ENCODE peak calls at places on chromosomes 1 and 21, in seven cellular contexts. L is brain microvascular endothelial cell, N is tibial nerve, A is MG63, E is neural progenitor cell, F is cardiac muscle cell, I is LNCaP clone FGC. U is an unnamed sample.
A peak's percentile ranks its signal among the peaks of the same experiment; 100 is the strongest.

GRCh38 chr21:38984568-38984967 is 178.8 kb downstream of the ETS2 start:
- DNase-seq in E (no peak), I (no peak), L (no peak), N (no peak), F (peak; percentile 54), A (no peak), U (peak; percentile 75)

GRCh38 chr21:30168086-30168485 is 1.5 kb upstream of the CLDN17 start:
- DNase-seq in A (no peak), L (no peak), N (no peak), E (no peak), I (no peak), F (no peak), U (no peak)

GRCh38 chr1:68276448-68276847 is 44.1 kb upstream of the WLS start:
- DNase-seq in A (no peak), I (no peak), L (no peak), N (no peak), E (no peak), F (no peak), U (no peak)

GRCh38 chr1:40477680-40478057 is 579 bp downstream of the ZFP69 start:
- DNase-seq in F (peak; percentile 23), L (peak; percentile 2), A (peak; percentile 4), N (peak; percentile 4), E (no peak), I (no peak), U (peak; percentile 28)

GRCh38 chr1:147620543-147620942 is 49.8 kb downstream of the ACP6 start:
- DNase-seq in F (peak; percentile 29), N (no peak), I (no peak), E (no peak), L (no peak), A (no peak), U (no peak)

GRCh38 chr1:207981976-207982375 is 71.1 kb upstream of the CD34 start:
- DNase-seq in L (no peak), N (no peak), A (peak; percentile 24), I (no peak), F (peak; percentile 33), E (peak; percentile 68), U (no peak)

GRCh38 chr1:16342331-16343062 is 9.8 kb downstream of the FBXO42 start:
- DNase-seq in E (no peak), N (no peak), L (no peak), F (no peak), A (no peak), I (no peak), U (no peak)

GRCh38 chr1:195849180-195849579 is 759.1 kb downstream of the KCNT2 start:
- DNase-seq in L (no peak), E (no peak), A (no peak), N (no peak), I (no peak), F (no peak), U (no peak)

GRCh38 chr1:211695135-211695816 is 19.9 kb upstream of the NEK2 start:
- DNase-seq in L (no peak), E (peak; percentile 11), N (no peak), A (no peak), I (no peak), F (peak; percentile 45), U (no peak)

GRCh38 chr1:55213885-55214213 is 1.3 kb downstream of the USP24 start:
- DNase-seq in N (no peak), I (no peak), E (peak; percentile 26), A (peak; percentile 27), L (no peak), F (no peak), U (no peak)

GRCh38 chr1:55211909-55212308 is 3.3 kb downstream of the USP24 start:
- DNase-seq in N (no peak), E (no peak), I (no peak), A (no peak), L (no peak), F (no peak), U (no peak)

GRCh38 chr1:55211456-55211855 is 3.7 kb downstream of the USP24 start:
- DNase-seq in A (no peak), F (no peak), N (no peak), I (no peak), E (no peak), L (no peak), U (no peak)

GRCh38 chr1:55213029-55213884 is 1.9 kb downstream of the USP24 start:
- DNase-seq in E (no peak), A (no peak), F (no peak), N (no peak), L (no peak), I (no peak), U (no peak)

GRCh38 chr1:55212349-55213028 is 2.7 kb downstream of the USP24 start:
- DNase-seq in A (no peak), N (no peak), F (no peak), L (no peak), I (no peak), E (no peak), U (no peak)
- H3K4me3 ChIP-seq in A (no peak overlapping the region), N (peak overlapping the region; percentile 96), F (peak overlapping the region; percentile 61), L (no peak overlapping the region), I (no peak overlapping the region), E (peak overlapping the region; percentile 79), U (peak overlapping the region; percentile 83)

DNA sequence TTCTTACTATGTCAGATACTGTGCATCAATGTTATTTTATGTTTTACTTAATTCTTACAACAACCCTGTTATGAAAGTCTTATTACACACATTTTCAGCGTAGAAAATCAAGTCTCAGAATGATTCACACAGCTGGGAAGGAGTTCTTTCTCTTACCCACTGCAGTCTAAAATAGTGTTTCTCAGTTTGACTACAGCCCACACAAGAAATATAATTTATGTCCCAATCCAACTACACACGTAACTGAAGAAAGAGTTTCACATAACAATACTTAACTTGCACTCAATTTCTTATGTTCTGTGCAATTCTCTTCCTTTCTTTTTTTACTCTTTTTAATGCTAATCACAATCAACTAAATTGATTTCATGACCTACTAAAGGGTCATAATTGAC is 252.8 kb upstream of the ADGRL2 start:
- DNase-seq in N (no peak), L (no peak), E (no peak), F (peak; percentile 33), I (no peak), A (no peak), U (peak; percentile 23)
- H3K4me3 ChIP-seq in N (no peak overlapping the region), L (no peak overlapping the region), E (no peak overlapping the region), F (no peak overlapping the region), I (no peak overlapping the region), A (no peak overlapping the region), U (no peak overlapping the region)

DNA sequence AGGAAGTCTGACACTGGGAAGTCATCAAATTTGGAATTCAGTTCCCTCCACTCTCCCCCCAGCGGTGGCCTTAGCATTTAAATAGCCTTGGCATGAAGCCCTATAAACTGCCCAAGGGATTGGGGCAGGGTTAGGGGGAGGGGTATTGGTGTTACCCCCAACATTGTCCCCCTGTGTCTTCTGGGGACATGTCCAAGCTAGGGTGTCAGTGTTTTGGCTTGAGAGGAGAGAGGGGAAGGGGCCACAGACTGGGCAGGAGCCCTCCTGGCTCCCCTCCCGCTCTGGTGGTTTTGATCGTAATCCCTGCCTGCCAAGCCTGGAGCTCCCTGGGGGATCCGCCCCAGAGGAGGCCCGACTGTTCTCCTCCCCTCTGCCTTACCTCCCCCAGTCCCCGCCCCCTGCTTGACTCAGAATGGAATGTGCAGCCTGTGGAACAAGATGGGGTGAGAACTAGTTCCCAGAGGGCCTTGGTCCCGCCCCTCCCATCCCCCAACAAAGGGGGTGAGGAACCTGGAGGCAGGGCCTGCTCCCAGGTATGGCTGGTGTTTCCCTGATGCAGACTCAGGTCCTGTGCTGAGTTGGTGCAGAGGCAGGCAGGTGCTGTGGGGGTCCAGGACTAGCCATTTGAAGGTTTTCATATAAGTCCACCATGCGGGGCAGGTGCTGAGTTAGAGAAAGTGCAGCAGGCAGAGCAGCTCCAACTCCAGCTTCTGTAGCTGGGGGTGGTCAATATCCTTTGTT is 7.4 kb downstream of the SOX13 start:
- DNase-seq in E (peak; percentile 94), N (peak; percentile 63), I (peak; percentile 45), L (peak; percentile 89), A (peak; percentile 89), F (peak; percentile 96), U (peak; percentile 84)
- H3K4me3 ChIP-seq in E (no peak overlapping the region), N (peak overlapping the region; percentile 24), I (no peak overlapping the region), L (no peak overlapping the region), A (no peak overlapping the region), F (no peak overlapping the region), U (no peak overlapping the region)

GRCh38 chr1:110645962-110646735 is 28.6 kb downstream of the KCNA3 start:
- DNase-seq in F (peak; percentile 77), A (no peak), I (no peak), L (no peak), E (no peak), N (no peak), U (peak; percentile 78)

GRCh38 chr1:110650623-110651022 is 24.1 kb downstream of the KCNA3 start:
- DNase-seq in A (no peak), N (no peak), I (no peak), E (no peak), F (no peak), L (no peak), U (no peak)

GRCh38 chr1:110645172-110645571 is 29.6 kb downstream of the KCNA3 start:
- DNase-seq in L (no peak), I (no peak), F (no peak), A (no peak), E (no peak), N (no peak), U (no peak)

GRCh38 chr1:110648405-110648804 is 26.3 kb downstream of the KCNA3 start:
- DNase-seq in A (no peak), F (no peak), L (no peak), E (no peak), I (no peak), N (no peak), U (no peak)

DNA sequence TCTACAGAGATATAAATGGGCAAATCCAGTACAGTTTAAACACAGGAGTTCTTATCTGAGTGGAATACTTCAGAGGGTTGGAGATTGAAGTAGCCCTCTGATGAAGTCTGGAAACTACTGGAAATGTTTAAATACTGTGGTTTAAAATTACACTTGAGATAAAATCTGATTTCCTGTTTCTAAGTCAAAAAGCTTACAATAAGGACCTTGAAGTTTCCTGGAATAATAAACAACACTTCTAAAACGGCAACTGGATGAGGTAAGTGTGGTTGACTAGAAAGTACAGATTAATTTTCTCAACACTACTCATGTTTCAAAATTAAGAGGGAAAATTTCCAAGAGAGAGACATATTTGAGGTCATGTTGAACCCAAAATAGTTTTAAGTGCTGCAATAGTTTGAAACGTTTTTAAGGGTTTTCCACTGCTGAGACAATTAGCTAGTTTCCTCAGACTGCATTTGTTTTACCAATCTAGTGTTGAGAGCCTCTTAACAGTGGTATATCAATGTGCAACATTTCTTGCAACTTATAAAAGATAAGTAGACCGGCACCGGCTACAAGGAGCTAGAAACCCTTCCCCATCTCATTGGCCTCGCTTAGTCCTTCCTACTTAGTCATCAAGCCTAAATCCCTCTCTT is 27.4 kb downstream of the KCNA3 start:
- DNase-seq in L (no peak), F (peak; percentile 83), E (no peak), N (no peak), I (no peak), A (no peak), U (peak; percentile 22)
- H3K4me3 ChIP-seq in L (no peak overlapping the region), F (no peak overlapping the region), E (no peak overlapping the region), N (no peak overlapping the region), I (no peak overlapping the region), A (no peak overlapping the region), U (no peak overlapping the region)

GRCh38 chr1:241638091-241638682 is 2.0 kb downstream of the CHML start:
- DNase-seq in E (no peak), N (no peak), A (no peak), I (no peak), L (no peak), F (no peak), U (no peak)
- H3K4me3 ChIP-seq in E (peak overlapping the region; percentile 82), N (no peak overlapping the region), A (no peak overlapping the region), I (no peak overlapping the region), L (peak overlapping the region; percentile 27), F (peak overlapping the region; percentile 91), U (peak overlapping the region; percentile 97)

U was measured in fibroblast of mammary gland.